ENCODE peak calls at places on chromosomes 12 and 14, in four cellular contexts. One of them, this sample, is unnamed.

GRCh38 chr12:561908-562593 is 101.2 kb downstream of the NINJ2 start:
- DNase-seq in RWPE1: no peak
- DNase-seq in hippocampal formation: no peak
- DNase-seq in astrocyte of the cerebellum: no peak
- DNase-seq in this sample: no peak

GRCh38 chr12:26434299-26434915 is 239.0 kb downstream of the SSPN start:
- DNase-seq in RWPE1: peak
- DNase-seq in hippocampal formation: peak
- DNase-seq in astrocyte of the cerebellum: peak
- DNase-seq in this sample: peak

GRCh38 chr14:68561531-68562007 is 231.3 kb downstream of the ZFP36L1 start:
- DNase-seq in RWPE1: no peak
- DNase-seq in hippocampal formation: no peak
- DNase-seq in astrocyte of the cerebellum: no peak
- DNase-seq in this sample: no peak

GRCh38 chr12:3034067-3034750 is 43.0 kb upstream of the TSPAN9 start:
- DNase-seq in RWPE1: peak
- DNase-seq in hippocampal formation: peak
- DNase-seq in astrocyte of the cerebellum: peak
- DNase-seq in this sample: peak

GRCh38 chr12:110345176-110345651 is 58.3 kb downstream of the ANAPC7 start:
- DNase-seq in RWPE1: peak
- DNase-seq in hippocampal formation: no peak
- DNase-seq in astrocyte of the cerebellum: no peak
- DNase-seq in this sample: no peak

GRCh38 chr14:37493606-37494005 is 101.4 kb downstream of the FOXA1 start:
- DNase-seq in RWPE1: no peak
- DNase-seq in hippocampal formation: no peak
- DNase-seq in astrocyte of the cerebellum: no peak
- DNase-seq in this sample: no peak

GRCh38 chr12:26658991-26659390 is 174.0 kb downstream of the ITPR2 start:
- DNase-seq in RWPE1: no peak
- DNase-seq in hippocampal formation: no peak
- DNase-seq in astrocyte of the cerebellum: no peak
- DNase-seq in this sample: no peak

GRCh38 chr12:84455598-84455997 is 457.0 kb downstream of the SLC6A15 start:
- DNase-seq in RWPE1: no peak
- DNase-seq in hippocampal formation: no peak
- DNase-seq in astrocyte of the cerebellum: no peak
- DNase-seq in this sample: no peak

GRCh38 chr12:121805800-121806555 is 2.2 kb downstream of the SETD1B start:
- DNase-seq in RWPE1: no peak
- DNase-seq in hippocampal formation: no peak
- DNase-seq in astrocyte of the cerebellum: no peak
- DNase-seq in this sample: no peak

GRCh38 chr14:70180718-70181117 is 8.0 kb downstream of the SLC8A3 start:
- DNase-seq in RWPE1: no peak
- DNase-seq in hippocampal formation: no peak
- DNase-seq in astrocyte of the cerebellum: no peak
- DNase-seq in this sample: no peak

GRCh38 chr12:122168492-122168891 is 5.5 kb downstream of the IL31 start:
- DNase-seq in RWPE1: no peak
- DNase-seq in hippocampal formation: no peak
- DNase-seq in astrocyte of the cerebellum: no peak
- DNase-seq in this sample: no peak

GRCh38 chr12:25458047-25458552 is 95.0 kb downstream of the LMNTD1 start:
- DNase-seq in RWPE1: peak
- DNase-seq in hippocampal formation: peak
- DNase-seq in astrocyte of the cerebellum: peak
- DNase-seq in this sample: no peak

GRCh38 chr12:68178774-68179439 is 19.4 kb upstream of the IFNG start:
- DNase-seq in RWPE1: no peak
- DNase-seq in hippocampal formation: no peak
- DNase-seq in astrocyte of the cerebellum: no peak
- DNase-seq in this sample: no peak

GRCh38 chr14:91405241-91405721 is 12.3 kb downstream of the CCDC88C start:
- DNase-seq in RWPE1: no peak
- DNase-seq in hippocampal formation: no peak
- DNase-seq in astrocyte of the cerebellum: no peak
- DNase-seq in this sample: no peak

GRCh38 chr14:100891501-100892445 is 11.7 kb downstream of the RTL1 start:
- DNase-seq in RWPE1: no peak
- DNase-seq in hippocampal formation: no peak
- DNase-seq in astrocyte of the cerebellum: no peak
- DNase-seq in this sample: no peak

GRCh38 chr12:66508025-66508424 is 170.9 kb downstream of the GRIP1 start:
- DNase-seq in RWPE1: peak
- DNase-seq in hippocampal formation: no peak
- DNase-seq in astrocyte of the cerebellum: no peak
- DNase-seq in this sample: no peak

GRCh38 chr14:48598458-48598857 is 923.1 kb upstream of the MDGA2 start:
- DNase-seq in RWPE1: no peak
- DNase-seq in hippocampal formation: no peak
- DNase-seq in astrocyte of the cerebellum: no peak
- DNase-seq in this sample: no peak

GRCh38 chr14:106204063-106204462 is 677.7 kb downstream of the TMEM121 start:
- DNase-seq in RWPE1: no peak
- DNase-seq in hippocampal formation: no peak
- DNase-seq in astrocyte of the cerebellum: no peak
- DNase-seq in this sample: no peak

GRCh38 chr12:109804820-109805761 is 28.1 kb downstream of the TRPV4 start:
- DNase-seq in RWPE1: peak
- DNase-seq in hippocampal formation: no peak
- DNase-seq in astrocyte of the cerebellum: peak
- DNase-seq in this sample: peak

GRCh38 chr14:60250318-60251035 is 1.5 kb downstream of the PPM1A start:
- DNase-seq in RWPE1: peak
- DNase-seq in hippocampal formation: no peak
- DNase-seq in astrocyte of the cerebellum: no peak
- DNase-seq in this sample: no peak

GRCh38 chr14:67514203-67514607 is 18.9 kb upstream of the PLEKHH1 start:
- DNase-seq in RWPE1: no peak
- DNase-seq in hippocampal formation: no peak
- DNase-seq in astrocyte of the cerebellum: no peak
- DNase-seq in this sample: no peak

GRCh38 chr12:47304161-47304560 is 224.4 kb upstream of the AMIGO2 start:
- DNase-seq in RWPE1: peak
- DNase-seq in hippocampal formation: no peak
- DNase-seq in astrocyte of the cerebellum: no peak
- DNase-seq in this sample: no peak

GRCh38 chr14:75144944-75145343 is 18.1 kb upstream of the NEK9 start:
- DNase-seq in RWPE1: no peak
- DNase-seq in hippocampal formation: peak
- DNase-seq in astrocyte of the cerebellum: no peak
- DNase-seq in this sample: no peak

GRCh38 chr12:65086236-65086635 is 34.9 kb downstream of the WIF1 start:
- DNase-seq in RWPE1: no peak
- DNase-seq in hippocampal formation: no peak
- DNase-seq in astrocyte of the cerebellum: no peak
- DNase-seq in this sample: no peak

GRCh38 chr12:1443421-1444141 is 150.8 kb downstream of the FBXL14 start:
- DNase-seq in RWPE1: no peak
- DNase-seq in hippocampal formation: no peak
- DNase-seq in astrocyte of the cerebellum: peak
- DNase-seq in this sample: no peak

GRCh38 chr12:76878045-76878898 is 547 bp downstream of the CSRP2 start:
- DNase-seq in RWPE1: peak
- DNase-seq in hippocampal formation: no peak
- DNase-seq in astrocyte of the cerebellum: no peak
- DNase-seq in this sample: peak

GRCh38 chr12:4153343-4153892 is 120.1 kb upstream of the CCND2 start:
- DNase-seq in RWPE1: no peak
- DNase-seq in hippocampal formation: no peak
- DNase-seq in astrocyte of the cerebellum: no peak
- DNase-seq in this sample: no peak

GRCh38 chr12:65970821-65971220 is 146.5 kb downstream of the HMGA2 start:
- DNase-seq in RWPE1: no peak
- DNase-seq in hippocampal formation: no peak
- DNase-seq in astrocyte of the cerebellum: no peak
- DNase-seq in this sample: no peak

GRCh38 chr14:75979641-75980422 is 2.0 kb downstream of the TGFB3 start:
- DNase-seq in RWPE1: no peak
- DNase-seq in hippocampal formation: no peak
- DNase-seq in astrocyte of the cerebellum: no peak
- DNase-seq in this sample: no peak

GRCh38 chr14:74913986-74914573 is 9.0 kb downstream of the RPS6KL1 start:
- DNase-seq in RWPE1: peak
- DNase-seq in hippocampal formation: peak
- DNase-seq in astrocyte of the cerebellum: peak
- DNase-seq in this sample: peak

GRCh38 chr12:131673519-131674265 is 37.2 kb upstream of the SFSWAP start:
- DNase-seq in RWPE1: peak
- DNase-seq in hippocampal formation: no peak
- DNase-seq in astrocyte of the cerebellum: no peak
- DNase-seq in this sample: no peak

GRCh38 chr14:89330236-89331002 is 86.6 kb downstream of the FOXN3 start:
- DNase-seq in RWPE1: no peak
- DNase-seq in hippocampal formation: no peak
- DNase-seq in astrocyte of the cerebellum: peak
- DNase-seq in this sample: no peak

GRCh38 chr12:5567021-5567744 is 135.3 kb downstream of the NTF3 start:
- DNase-seq in RWPE1: no peak
- DNase-seq in hippocampal formation: no peak
- DNase-seq in astrocyte of the cerebellum: no peak
- DNase-seq in this sample: no peak

GRCh38 chr12:6044082-6044481 is 80.4 kb downstream of the VWF start:
- DNase-seq in RWPE1: peak
- DNase-seq in hippocampal formation: no peak
- DNase-seq in astrocyte of the cerebellum: no peak
- DNase-seq in this sample: no peak

This sample was measured in Caco-2.